ENCODE peak calls at places on chromosomes 12 and 14, in six cellular contexts. O, S, C, A, W and P are unnamed samples.
A peak's percentile ranks its signal among the peaks of the same experiment; 100 is the strongest.

GRCh38 chr14:68147331-68147730 is 327.8 kb downstream of the RAD51B start:
- DNase-seq in O (no peak), S (no peak), C (no peak), A (no peak), W (no peak), P (no peak)

GRCh38 chr12:114003286-114003685 is 37.2 kb upstream of the RBM19 start:
- DNase-seq in O (no peak), S (no peak), C (no peak), A (no peak), W (no peak), P (no peak)

GRCh38 chr14:99724939-99725773 is 41.1 kb downstream of the CYP46A1 start:
- DNase-seq in O (no peak), S (no peak), C (no peak), A (no peak), W (no peak), P (no peak)

GRCh38 chr12:83954939-83955601 is 957.5 kb downstream of the SLC6A15 start:
- DNase-seq in O (no peak), S (no peak), C (no peak), A (no peak), W (no peak), P (no peak)

GRCh38 chr12:19778822-19779221 is 339.5 kb downstream of the AEBP2 start:
- DNase-seq in O (no peak), S (no peak), C (no peak), A (no peak), W (no peak), P (no peak)

GRCh38 chr12:46404225-46404631 is 31.7 kb upstream of the SLC38A2 start:
- DNase-seq in O (no peak), S (no peak), C (no peak), A (no peak), W (no peak), P (no peak)

GRCh38 chr12:57694459-57695019 is 607 bp downstream of the OS9 start:
- DNase-seq in O (peak; percentile 61), S (no peak), C (peak; percentile 44), A (no peak), W (peak; percentile 38), P (no peak)

GRCh38 chr12:12813120-12814101 is at the start of gene DDX47:
- DNase-seq in O (peak; percentile 98), S (peak; percentile 96), C (peak; percentile 93), A (peak; percentile 97), W (peak; percentile 98), P (peak; percentile 73)

GRCh38 chr12:3961573-3961972 is 88.4 kb upstream of the PARP11 start:
- DNase-seq in O (no peak), S (no peak), C (no peak), A (no peak), W (no peak), P (no peak)

GRCh38 chr14:24895243-24895583 is 154.7 kb downstream of the STXBP6 start:
- DNase-seq in O (no peak), S (no peak), C (no peak), A (no peak), W (no peak), P (no peak)

GRCh38 chr12:92661269-92661668 is 41.5 kb upstream of the PLEKHG7 start:
- DNase-seq in O (no peak), S (no peak), C (no peak), A (no peak), W (no peak), P (no peak)

GRCh38 chr12:92654929-92655328 is 47.9 kb upstream of the PLEKHG7 start:
- DNase-seq in O (no peak), S (no peak), C (no peak), A (no peak), W (no peak), P (no peak)

DNA sequence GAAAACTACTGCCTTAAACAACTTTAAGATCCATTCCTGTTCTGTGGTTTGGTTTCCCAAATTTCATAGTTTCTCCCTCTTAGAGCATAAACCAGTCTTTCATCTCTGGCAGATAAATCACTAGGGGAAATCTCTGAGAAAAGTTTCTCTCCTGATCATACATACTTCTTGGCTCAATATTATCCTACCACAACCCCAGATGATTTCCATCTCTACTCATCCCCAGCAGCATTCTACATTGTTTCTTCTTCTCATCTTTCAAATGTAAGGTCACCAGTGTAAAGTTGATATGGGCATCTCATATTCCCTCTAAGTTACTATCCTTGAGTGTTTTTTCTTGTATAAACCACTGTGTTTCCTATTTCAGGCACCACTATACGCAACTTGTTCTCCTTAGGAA is 45.9 kb upstream of the PLEKHG7 start:
- DNase-seq in O (no peak), S (no peak), C (no peak), A (no peak), W (no peak), P (no peak)
- H3K27ac ChIP-seq in O (no peak overlapping the region), S (no peak overlapping the region), C (no peak overlapping the region), A (no peak overlapping the region), W (no peak overlapping the region), P (no peak overlapping the region)

DNA sequence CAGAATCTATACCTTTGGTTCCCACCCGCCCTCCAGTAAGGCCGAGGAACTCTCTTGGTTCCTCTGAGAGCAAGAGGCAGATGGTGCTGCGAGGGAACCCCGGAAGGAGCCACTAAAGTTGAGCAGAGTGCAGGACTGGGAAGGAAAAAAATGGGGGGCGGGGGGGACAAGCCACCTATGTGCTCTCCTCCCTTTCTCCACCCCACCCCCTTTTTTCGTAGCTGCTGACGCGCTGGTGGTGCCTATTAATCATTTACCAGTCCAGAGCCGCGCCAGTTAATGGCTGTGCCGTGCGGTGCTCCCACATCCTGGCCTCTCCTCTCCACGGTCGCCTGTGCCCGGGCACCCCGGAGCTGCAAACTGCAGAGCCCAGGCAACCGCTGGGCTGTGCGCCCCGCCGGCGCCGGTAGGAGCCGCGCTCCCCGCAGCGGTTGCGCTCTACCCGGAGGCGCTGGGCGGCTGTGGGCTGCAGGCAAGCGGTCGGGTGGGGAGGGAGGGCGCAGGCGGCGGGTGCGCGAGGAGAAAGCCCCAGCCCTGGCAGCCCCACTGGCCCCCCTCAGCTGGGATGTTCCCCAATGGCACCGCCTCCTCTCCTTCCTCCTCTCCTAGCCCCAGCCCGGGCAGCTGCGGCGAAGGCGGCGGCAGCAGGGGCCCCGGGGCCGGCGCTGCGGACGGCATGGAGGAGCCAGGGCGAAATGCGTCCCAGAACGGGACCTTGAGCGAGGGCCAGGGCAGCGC is 1.3 kb downstream of the SSTR1 start:
- DNase-seq in O (peak; percentile 83), S (no peak), C (peak; percentile 95), A (no peak), W (peak; percentile 86), P (no peak)
- H3K9me3 ChIP-seq in O (no peaks in the 10 kb centered on the region), S (no peaks in the 10 kb centered on the region), C (no peaks in the 10 kb centered on the region), A (no peaks in the 10 kb centered on the region), W (no peaks in the 10 kb centered on the region), P (no peaks in the 10 kb centered on the region)

GRCh38 chr14:50530794-50531193 is 1.6 kb downstream of the MAP4K5 start:
- DNase-seq in O (no peak), S (no peak), C (no peak), A (no peak), W (no peak), P (no peak)
- H3K4me3 ChIP-seq in O (no peak overlapping the region), S (peak overlapping the region; percentile 87), C (no peak overlapping the region), A (peak overlapping the region; percentile 40), W (no peak overlapping the region), P (peak overlapping the region; percentile 78)

DNA sequence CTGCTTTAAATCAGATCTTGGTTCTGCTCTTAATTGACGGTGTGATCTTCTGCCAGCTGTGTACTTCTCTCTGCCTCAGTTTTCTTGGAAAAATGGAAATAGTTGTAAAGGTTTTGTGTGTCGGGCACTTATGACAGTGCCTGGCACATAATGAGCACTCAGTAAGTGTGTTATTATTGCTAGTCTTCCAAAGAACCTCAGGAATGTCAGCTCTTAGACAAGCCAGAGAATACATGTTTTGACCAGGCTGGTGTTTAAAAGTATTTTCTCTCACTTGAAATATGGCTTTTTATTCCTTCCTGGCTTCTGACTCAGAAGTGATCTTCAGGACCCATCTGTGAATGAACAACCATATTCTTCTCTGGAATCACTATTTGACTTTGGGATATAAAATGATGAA is 304.1 kb downstream of the SNAPC1 start:
- DNase-seq in O (no peak), S (no peak), C (no peak), A (no peak), W (no peak), P (no peak)
- H3K27ac ChIP-seq in O (no peak overlapping the region), S (no peak overlapping the region), C (no peak overlapping the region), A (no peak overlapping the region), W (no peak overlapping the region), P (no peak overlapping the region)

GRCh38 chr14:104221636-104222375 is 83.4 kb downstream of the KIF26A start:
- DNase-seq in O (no peak), S (peak; percentile 28), C (no peak), A (no peak), W (peak; percentile 64), P (no peak)

GRCh38 chr14:104223101-104223809 is 84.9 kb downstream of the KIF26A start:
- DNase-seq in O (peak; percentile 38), S (peak; percentile 46), C (peak; percentile 41), A (no peak), W (peak; percentile 62), P (no peak)

GRCh38 chr14:104221071-104221625 is 82.8 kb downstream of the KIF26A start:
- DNase-seq in O (no peak), S (peak; percentile 25), C (no peak), A (no peak), W (no peak), P (no peak)

GRCh38 chr14:104223810-104224515 is 85.6 kb downstream of the KIF26A start:
- DNase-seq in O (peak; percentile 4), S (no peak), C (no peak), A (no peak), W (no peak), P (no peak)

GRCh38 chr14:104222396-104223036 is 84.1 kb downstream of the KIF26A start:
- DNase-seq in O (no peak), S (peak; percentile 23), C (no peak), A (no peak), W (no peak), P (no peak)
- H3K9me3 ChIP-seq in O (no peaks in the 10 kb centered on the region), S (no peaks in the 10 kb centered on the region), C (no peaks in the 10 kb centered on the region), A (no peaks in the 10 kb centered on the region), W (no peaks in the 10 kb centered on the region), P (no peaks in the 10 kb centered on the region)